ENCODE peak calls at places on chromosomes 13 and 19, in six cellular contexts. L is breast epithelium, V is Panc1, I is SK-N-SH, Z is K562, J is HepG2. Q is an unnamed sample.

GRCh38 chr13:85586422-85586831 is 212.8 kb downstream of the SLITRK6 start:
- DNase-seq in L (no peak), V (no peak), I (no peak), Z (no peak), J (no peak), Q (no peak)

GRCh38 chr13:76720416-76720815 is 165.8 kb downstream of the KCTD12 start:
- DNase-seq in L (no peak), V (no peak), I (no peak), Z (no peak), J (no peak), Q (no peak)

GRCh38 chr13:52096748-52097147 is 32.1 kb downstream of the NEK5 start:
- DNase-seq in L (no peak), V (no peak), I (no peak), Z (no peak), J (no peak), Q (no peak)

GRCh38 chr19:27794444-27795042 is 1418.4 kb downstream of the UQCRFS1 start:
- DNase-seq in L (no peak), V (no peak), I (no peak), Z (peak; percentile 40), J (peak; percentile 16), Q (peak; percentile 86)

GRCh38 chr19:681029-681626 is 4.9 kb downstream of the FSTL3 start:
- DNase-seq in L (peak; percentile 53), V (no peak), I (peak; percentile 97), Z (peak; percentile 93), J (no peak), Q (peak; percentile 93)

GRCh38 chr13:40446365-40446764 is 220.1 kb downstream of the FOXO1 start:
- DNase-seq in L (no peak), V (no peak), I (no peak), Z (no peak), J (no peak), Q (no peak)

GRCh38 chr13:79867248-79867647 is 386.3 kb downstream of the NDFIP2 start:
- DNase-seq in L (no peak), V (no peak), I (no peak), Z (no peak), J (no peak), Q (no peak)

GRCh38 chr19:9939301-9939913 is 3.1 kb upstream of the OLFM2 start:
- DNase-seq in L (no peak), V (no peak), I (no peak), Z (no peak), J (no peak), Q (no peak)

GRCh38 chr13:28753208-28753892 is 34.6 kb upstream of the SLC46A3 start:
- DNase-seq in L (peak; percentile 65), V (peak; percentile 8), I (no peak), Z (no peak), J (peak; percentile 75), Q (no peak)

GRCh38 chr19:45184115-45184514 is 5.5 kb downstream of the BLOC1S3 start:
- DNase-seq in L (no peak), V (no peak), I (no peak), Z (no peak), J (no peak), Q (no peak)

GRCh38 chr13:44734204-44734707 is 158.1 kb upstream of the TSC22D1 start:
- DNase-seq in L (peak; percentile 85), V (no peak), I (peak; percentile 77), Z (no peak), J (no peak), Q (no peak)

GRCh38 chr13:45522571-45522970 is 57.8 kb downstream of the COG3 start:
- DNase-seq in L (no peak), V (no peak), I (no peak), Z (no peak), J (no peak), Q (no peak)

GRCh38 chr13:51341804-51342203 is 2.3 kb downstream of the SERPINE3 start:
- DNase-seq in L (no peak), V (no peak), I (no peak), Z (no peak), J (no peak), Q (no peak)

GRCh38 chr13:23399254-23399796 is 34.2 kb downstream of the SACS start:
- DNase-seq in L (no peak), V (no peak), I (no peak), Z (no peak), J (no peak), Q (no peak)

GRCh38 chr19:11410682-11411081 is 8.4 kb downstream of the RGL3 start:
- DNase-seq in L (no peak), V (no peak), I (no peak), Z (no peak), J (no peak), Q (no peak)

GRCh38 chr13:30696278-30697176 is 38.8 kb upstream of the ALOX5AP start:
- DNase-seq in L (no peak), V (no peak), I (no peak), Z (no peak), J (no peak), Q (peak; percentile 80)

GRCh38 chr19:4375620-4376228 is 24.6 kb downstream of the SH3GL1 start:
- DNase-seq in L (no peak), V (no peak), I (peak; percentile 73), Z (peak; percentile 70), J (peak; percentile 51), Q (no peak)

GRCh38 chr13:97367016-97367415 is 67.0 kb upstream of the RAP2A start:
- DNase-seq in L (no peak), V (no peak), I (no peak), Z (no peak), J (no peak), Q (no peak)

GRCh38 chr19:17757125-17757524 is 5.8 kb downstream of the FCHO1 start:
- DNase-seq in L (peak; percentile 75), V (no peak), I (peak; percentile 76), Z (no peak), J (no peak), Q (no peak)

GRCh38 chr19:4256563-4256962 is 9.7 kb downstream of the YJU2 start:
- DNase-seq in L (no peak), V (no peak), I (no peak), Z (peak; percentile 11), J (no peak), Q (no peak)

GRCh38 chr19:5218963-5219530 is 121.6 kb downstream of the PTPRS start:
- DNase-seq in L (no peak), V (no peak), I (no peak), Z (no peak), J (no peak), Q (no peak)

GRCh38 chr19:29404015-29404414 is 121.8 kb upstream of the VSTM2B start:
- DNase-seq in L (no peak), V (no peak), I (no peak), Z (no peak), J (no peak), Q (no peak)

GRCh38 chr13:111491659-111492058 is 171.2 kb downstream of the TEX29 start:
- DNase-seq in L (peak; percentile 14), V (no peak), I (no peak), Z (no peak), J (no peak), Q (no peak)

GRCh38 chr13:58238972-58239773 is 607.6 kb downstream of the PCDH17 start:
- DNase-seq in L (no peak), V (no peak), I (no peak), Z (no peak), J (no peak), Q (no peak)

GRCh38 chr13:112725346-112726017 is 35.6 kb downstream of the ATP11A start:
- DNase-seq in L (no peak), V (no peak), I (no peak), Z (no peak), J (no peak), Q (peak; percentile 56)

GRCh38 chr19:17946965-17947784 is 14.4 kb downstream of the CCDC124 start:
- DNase-seq in L (no peak), V (no peak), I (no peak), Z (no peak), J (peak; percentile 13), Q (peak; percentile 88)

GRCh38 chr13:59877933-59878332 is 285.8 kb downstream of the DIAPH3 start:
- DNase-seq in L (no peak), V (no peak), I (no peak), Z (no peak), J (no peak), Q (no peak)

GRCh38 chr19:18317998-18318800 is 4.7 kb downstream of the LSM4 start:
- DNase-seq in L (no peak), V (no peak), I (peak; percentile 85), Z (peak; percentile 45), J (peak; percentile 54), Q (no peak)

GRCh38 chr13:104592127-104592526 is 1525.9 kb upstream of the SLC10A2 start:
- DNase-seq in L (no peak), V (no peak), I (no peak), Z (no peak), J (no peak), Q (no peak)

GRCh38 chr19:861756-862528 is 2.5 kb downstream of the CFD start:
- DNase-seq in L (no peak), V (no peak), I (peak; percentile 95), Z (peak; percentile 94), J (peak; percentile 41), Q (peak; percentile 88)

GRCh38 chr13:77859450-77859849 is 59.2 kb downstream of the EDNRB start:
- DNase-seq in L (no peak), V (no peak), I (no peak), Z (no peak), J (no peak), Q (no peak)

GRCh38 chr19:3041756-3042517 is 12.9 kb upstream of the TLE2 start:
- DNase-seq in L (no peak), V (no peak), I (no peak), Z (peak; percentile 79), J (no peak), Q (no peak)

GRCh38 chr19:34837262-34837661 is 64.2 kb upstream of the ZNF599 start:
- DNase-seq in L (no peak), V (no peak), I (peak; percentile 89), Z (no peak), J (no peak), Q (peak; percentile 30)

DNA sequence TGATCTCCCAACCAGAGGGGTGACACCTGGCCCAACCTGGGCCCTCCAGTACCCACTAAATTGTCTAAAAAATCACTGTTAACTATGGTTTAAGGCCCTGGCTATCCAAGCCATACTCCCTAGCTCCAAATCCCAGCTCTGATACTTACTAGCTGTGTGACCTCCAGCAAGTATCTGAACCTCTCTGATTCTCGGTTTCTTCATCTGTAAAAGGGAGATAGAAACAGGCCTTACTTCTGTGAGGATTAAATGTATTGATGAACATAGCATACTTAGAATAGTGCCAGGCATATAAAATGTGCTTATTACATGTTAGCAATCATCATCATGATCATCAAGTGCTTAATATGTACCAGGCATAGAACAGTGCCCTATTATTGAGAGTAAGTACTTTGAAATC is 4.7 kb downstream of the LRFN1 start:
- DNase-seq in L (no peak), V (no peak), I (no peak), Z (no peak), J (no peak), Q (no peak)
- H3K36me3 ChIP-seq in L (no peaks in the 10 kb centered on the region), V (no peaks in the 10 kb centered on the region), I (no peaks in the 10 kb centered on the region), Z (peaks cover 62% of the 10 kb centered on the region), J (no peaks in the 10 kb centered on the region), Q (peaks cover 56% of the 10 kb centered on the region)

GRCh38 chr19:13707901-13708300 is 56.4 kb upstream of the MRI1 start:
- DNase-seq in L (no peak), V (no peak), I (no peak), Z (no peak), J (no peak), Q (no peak)
- H3K9me3 ChIP-seq in L (peaks cover 6% of the 10 kb centered on the region), V (no peaks in the 10 kb centered on the region), I (no peaks in the 10 kb centered on the region), Z (no peaks in the 10 kb centered on the region), J (no peaks in the 10 kb centered on the region), Q (no peaks in the 10 kb centered on the region)

GRCh38 chr13:101317986-101318523 is 98.3 kb downstream of the NALCN start:
- DNase-seq in L (no peak), V (no peak), I (no peak), Z (no peak), J (no peak), Q (no peak)
- TF ChIP-seq POLR2AphosphoS5 in L (no peak), V (no peak), I (no peak), Z (no peak), J (no peak), Q (no peak)

GRCh38 chr19:16516923-16517610 is 20.9 kb downstream of the C19orf44 start:
- DNase-seq in L (no peak), V (no peak), I (no peak), Z (no peak), J (no peak), Q (no peak)
- H3K36me3 ChIP-seq in L (no peaks in the 10 kb centered on the region), V (no peaks in the 10 kb centered on the region), I (peaks cover 19% of the 10 kb centered on the region), Z (peaks cover 78% of the 10 kb centered on the region), J (peaks cover 30% of the 10 kb centered on the region), Q (peaks cover 68% of the 10 kb centered on the region)

Q was measured in spleen.